ENCODE peak calls at places on chromosomes 16 and 17, in ten cellular contexts. J is AG04449, K is right atrium auricular region, H is lower leg skin, R is stomach, D is GM23338, W is Calu3, S is mucosa of descending colon, Y is astrocyte of the spinal cord, E is uterus. G is an unnamed sample.

GRCh38 chr16:4987250-4987579 is 29.1 kb downstream of the SEC14L5 start:
- DNase-seq in R (no peak), K (no peak), W (no peak), D (peak; percentile 48), E (no peak), S (no peak), H (no peak), J (no peak), Y (no peak), G (no peak)

GRCh38 chr16:10878644-10879498 is 1.9 kb downstream of the CIITA start:
- DNase-seq in R (peak; percentile 75), E (peak; percentile 30), Y (peak; percentile 26), D (peak; percentile 63), W (peak; percentile 67), H (no peak), S (peak; percentile 67), J (no peak), K (no peak), G (no peak)

GRCh38 chr17:64424318-64424717 is 24.6 kb upstream of the MILR1 start:
- DNase-seq in S (no peak), E (no peak), W (no peak), H (no peak), R (no peak), D (no peak), K (no peak), J (no peak), Y (peak; percentile 5), G (no peak)

GRCh38 chr17:4850236-4850635 is 17.1 kb downstream of the MINK1 start:
- DNase-seq in H (no peak), S (peak; percentile 68), K (no peak), W (no peak), R (peak; percentile 34), D (no peak), Y (no peak), E (no peak), J (no peak), G (no peak)

GRCh38 chr17:50111687-50112655 is 16.8 kb downstream of the PDK2 start:
- DNase-seq in D (no peak), W (no peak), E (no peak), H (no peak), J (no peak), R (peak; percentile 46), K (peak; percentile 82), Y (no peak), S (no peak), G (no peak)

GRCh38 chr17:71970312-71970711 is 150.5 kb upstream of the SOX9 start:
- DNase-seq in K (no peak), D (no peak), Y (peak; percentile 25), R (no peak), J (no peak), H (no peak), E (no peak), W (peak; percentile 27), S (no peak), G (no peak)

GRCh38 chr16:3793161-3793576 is 75.8 kb upstream of the TRAP1 start:
- DNase-seq in Y (peak; percentile 41), W (no peak), K (peak; percentile 67), H (peak; percentile 22), R (no peak), J (no peak), E (no peak), D (peak; percentile 35), S (no peak), G (no peak)

GRCh38 chr17:48439875-48440505 is 10.0 kb upstream of the SKAP1 start:
- DNase-seq in Y (no peak), J (no peak), K (no peak), D (no peak), R (peak; percentile 28), S (no peak), W (no peak), H (no peak), E (no peak), G (peak; percentile 60)

GRCh38 chr17:59161477-59161876 is 5.9 kb downstream of the PRR11 start:
- DNase-seq in H (no peak), R (no peak), J (no peak), K (no peak), D (no peak), Y (no peak), E (no peak), S (no peak), W (no peak), G (no peak)

GRCh38 chr17:59167571-59168001 is 12.0 kb downstream of the PRR11 start:
- DNase-seq in J (no peak), R (no peak), W (no peak), H (no peak), K (no peak), Y (peak; percentile 27), D (no peak), S (no peak), E (no peak), G (peak; percentile 26)

GRCh38 chr17:59160203-59161025 is 4.9 kb downstream of the PRR11 start:
- DNase-seq in Y (no peak), D (no peak), H (no peak), W (no peak), E (no peak), J (no peak), R (no peak), K (no peak), S (no peak), G (no peak)

DNA sequence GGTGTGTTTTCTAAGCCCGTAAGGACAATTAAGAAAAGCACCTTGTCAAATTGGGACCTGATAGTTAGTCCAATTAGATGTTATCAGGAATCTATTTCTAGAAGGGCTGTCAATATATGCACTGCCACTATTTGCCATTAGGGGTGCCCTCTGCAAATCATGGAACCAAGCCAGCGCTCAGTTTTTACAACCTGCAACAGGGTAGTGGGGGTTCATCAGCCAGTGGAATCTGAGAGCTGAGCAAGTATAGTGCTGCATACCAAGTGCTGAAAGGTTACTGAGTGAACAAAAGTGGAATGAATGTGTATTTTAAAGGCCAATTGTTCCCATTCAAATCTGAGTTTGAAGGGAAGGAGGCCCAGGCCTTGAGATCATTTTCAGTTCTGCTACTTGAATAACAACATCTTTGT is 10.4 kb downstream of the PRR11 start:
- DNase-seq in J (peak; percentile 17), Y (peak; percentile 71), E (no peak), H (peak; percentile 27), K (no peak), W (peak; percentile 51), D (peak; percentile 89), R (peak; percentile 47), S (no peak), G (peak; percentile 55)
- TF ChIP-seq CTCF in J (peak; percentile 57), Y (peak; percentile 71), E (no peak), H (no peak), K (no peak), W (peak; percentile 27), D (peak; percentile 55), R (no peak), S (peak; percentile 43), G (peak; percentile 30)

GRCh38 chr17:27751622-27752490 is 48.5 kb downstream of the NOS2 start:
- DNase-seq in D (no peak), J (no peak), S (no peak), H (no peak), R (no peak), E (no peak), W (no peak), Y (no peak), K (no peak), G (no peak)

GRCh38 chr17:27746881-27747280 is 53.4 kb downstream of the NOS2 start:
- DNase-seq in R (no peak), J (no peak), K (no peak), Y (no peak), S (no peak), H (no peak), D (no peak), W (no peak), E (no peak), G (peak; percentile 70)

GRCh38 chr17:27748360-27748825 is 51.9 kb downstream of the NOS2 start:
- DNase-seq in H (no peak), Y (no peak), W (no peak), R (no peak), E (no peak), D (no peak), J (no peak), S (no peak), K (no peak), G (no peak)

GRCh38 chr17:27751166-27751565 is 49.2 kb downstream of the NOS2 start:
- DNase-seq in E (no peak), J (no peak), K (no peak), D (no peak), Y (no peak), H (no peak), W (no peak), S (no peak), R (no peak), G (no peak)

DNA sequence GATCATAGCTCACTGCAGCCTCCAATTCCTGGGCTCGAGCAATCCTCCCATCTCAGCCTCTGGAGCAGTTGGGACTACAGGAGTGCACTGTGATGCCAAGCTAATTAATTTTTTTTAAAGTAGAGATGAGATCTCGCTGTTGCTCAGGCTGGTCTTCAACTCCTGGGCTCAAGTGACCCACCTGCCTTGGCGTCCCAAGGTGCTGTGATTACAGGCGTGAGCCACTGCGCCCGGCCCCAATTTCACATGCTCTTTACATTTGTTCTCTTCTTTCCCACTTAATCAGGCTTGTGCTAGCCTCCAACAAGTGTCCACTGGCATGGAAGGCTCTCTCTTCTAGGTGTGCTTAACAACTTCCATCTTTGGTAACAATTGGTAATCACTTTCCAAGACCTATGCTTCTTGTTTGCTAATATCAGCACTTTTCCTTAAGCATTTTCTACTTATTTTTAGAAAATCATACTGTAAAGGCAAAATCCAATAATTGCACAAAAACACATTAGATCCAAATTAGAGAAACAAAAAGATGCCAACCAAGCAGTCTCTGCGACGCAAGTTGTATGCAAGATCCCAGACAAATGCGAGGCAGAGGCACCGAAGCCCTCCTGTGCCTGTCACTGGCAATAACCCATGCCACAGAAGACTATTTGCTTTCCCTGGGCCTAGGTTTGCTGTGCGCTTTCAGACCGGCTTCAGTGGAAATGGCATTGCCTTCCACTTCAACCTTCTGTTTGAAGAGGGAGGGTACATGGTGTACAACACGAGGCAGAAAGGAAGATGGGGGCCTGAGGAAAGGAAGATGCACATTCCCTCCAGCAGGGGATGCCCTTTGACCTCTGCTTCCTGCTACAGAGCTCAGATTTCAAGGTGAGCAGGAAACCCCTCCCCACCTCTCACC is 52.6 kb downstream of the NOS2 start:
- DNase-seq in K (peak; percentile 34), Y (no peak), E (no peak), H (no peak), S (no peak), J (no peak), D (peak; percentile 90), W (no peak), R (no peak), G (no peak)
- TF ChIP-seq CTCF in K (no peak), Y (peak; percentile 23), E (no peak), H (no peak), S (no peak), J (peak; percentile 16), D (peak; percentile 82), W (peak; percentile 44), R (no peak), G (no peak)

DNA sequence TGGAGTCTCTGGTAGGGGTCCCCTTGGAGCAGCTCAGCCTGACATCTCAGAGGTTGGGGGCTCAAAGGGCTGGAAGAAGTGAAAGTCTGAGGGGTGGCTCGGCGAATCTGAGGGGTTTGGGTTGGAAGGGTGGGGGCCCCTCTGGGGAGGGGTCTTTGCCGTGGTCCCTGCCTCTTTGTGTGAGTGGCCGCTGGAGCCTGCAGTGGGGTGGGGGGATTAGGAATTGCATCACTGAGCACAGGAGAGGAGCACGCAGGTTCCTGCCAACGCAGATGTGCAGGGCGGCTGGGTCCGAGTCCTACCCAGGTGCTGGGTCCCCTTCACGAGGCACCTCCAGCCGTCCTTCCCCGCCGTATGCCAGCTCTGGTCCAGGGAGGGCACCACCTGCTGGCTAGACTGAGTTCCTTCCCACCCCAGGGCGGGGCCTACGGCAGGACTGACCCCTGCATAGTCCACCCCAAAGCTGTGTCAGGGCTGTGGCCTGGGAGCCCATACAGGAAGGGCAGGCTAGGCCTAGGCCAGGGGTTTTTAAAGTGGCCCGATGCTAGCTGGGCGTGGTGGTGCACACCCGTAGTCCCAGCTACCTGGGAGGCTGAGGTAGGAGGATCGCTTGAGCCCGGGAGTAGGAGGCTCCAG is 9.9 kb downstream of the FMNL1 start:
- DNase-seq in R (peak; percentile 56), K (no peak), S (no peak), H (no peak), E (no peak), W (peak; percentile 85), Y (no peak), J (no peak), D (peak; percentile 79), G (no peak)
- TF ChIP-seq CTCF in R (no peak), K (no peak), S (no peak), H (no peak), E (no peak), W (peak; percentile 66), Y (peak; percentile 39), J (peak; percentile 45), D (peak; percentile 81), G (no peak)

GRCh38 chr16:35386619-35387018 is 1927.2 kb downstream of the TP53TG3F start:
- DNase-seq in S (no peak), K (no peak), H (no peak), W (no peak), Y (no peak), R (no peak), D (no peak), J (no peak), E (no peak), G (no peak)

GRCh38 chr16:35391328-35391727 is 1931.9 kb downstream of the TP53TG3F start:
- DNase-seq in Y (peak; percentile 10), D (peak; percentile 32), W (peak; percentile 11), S (no peak), E (no peak), J (no peak), K (no peak), H (peak; percentile 34), R (no peak), G (no peak)
- TF ChIP-seq CTCF in Y (peak; percentile 51), D (peak; percentile 40), W (peak; percentile 44), S (no peak), E (no peak), J (no peak), K (peak; percentile 63), H (no peak), R (no peak), G (peak; percentile 42)

G was measured in esophagus muscularis mucosa.